ENCODE peak calls at places on chromosome 10, in five cellular contexts. X is activated naive CD8-positive, alpha-beta T cell treated with anti-CD3 and anti-CD28 coated beads, Interleukin-2, amount 50 U/mL, for 16 hours; S is brain pericyte; F is GM23338; I is midbrain. U is an unnamed sample.

GRCh38 chr10:60480865-60481563 is 91.3 kb upstream of the ANK3 start:
- DNase-seq in X (no peak), S (peak), F (no peak), I (peak), U (peak)

GRCh38 chr10:22325272-22325947 is 4.5 kb downstream of the BMI1 start:
- DNase-seq in X (no peak), S (no peak), F (peak), I (peak), U (peak)

GRCh38 chr10:12351889-12352288 is 2.5 kb downstream of the CAMK1D start:
- DNase-seq in X (no peak), S (no peak), F (no peak), I (no peak), U (no peak)

GRCh38 chr10:79184141-79184625 is 115.4 kb downstream of the ZMIZ1 start:
- DNase-seq in X (no peak), S (no peak), F (no peak), I (no peak), U (peak)

GRCh38 chr10:86801995-86802394 is 45.6 kb downstream of the BMPR1A start:
- DNase-seq in X (no peak), S (no peak), F (peak), I (no peak), U (no peak)

GRCh38 chr10:88986549-88987242 is 3.9 kb upstream of the FAS start:
- DNase-seq in X (no peak), S (no peak), F (peak), I (peak), U (peak)

GRCh38 chr10:80094236-80094635 is 15.8 kb downstream of the TMEM254 start:
- DNase-seq in X (no peak), S (no peak), F (no peak), I (no peak), U (no peak)

GRCh38 chr10:103645141-103646054 is 151.9 kb downstream of the NEURL1 start:
- DNase-seq in X (no peak), S (no peak), F (no peak), I (no peak), U (peak)

GRCh38 chr10:11149499-11149898 is 131.8 kb downstream of the CELF2 start:
- DNase-seq in X (no peak), S (no peak), F (no peak), I (no peak), U (peak)

U was measured in adrenal gland.